ENCODE peak calls at places on chromosome 21, in eight cellular contexts. A is bronchial epithelial cell; D is CD4-positive, alpha-beta T cell; O is left ventricle myocardium inferior; F is BE2C; P is AG04450; K is heart left ventricle; W is neural crest cell. C is an unnamed sample.

GRCh38 chr21:37742532-37742931 is 173.7 kb downstream of the KCNJ6 start:
- DNase-seq in A (peak), D (no peak), O (no peak), F (no peak), P (no peak), K (no peak), W (no peak), C (no peak)

GRCh38 chr21:39867198-39867650 is at the start of gene PCP4:
- DNase-seq in A (peak), D (no peak), O (no peak), F (peak), P (no peak), K (peak), W (peak), C (peak)

GRCh38 chr21:39137248-39138186 is 45.7 kb downstream of the PSMG1 start:
- DNase-seq in A (peak), D (no peak), O (no peak), F (peak), P (no peak), K (no peak), W (no peak), C (no peak)

GRCh38 chr21:30436986-30437385 is 3.1 kb upstream of the KRTAP15-1 start:
- DNase-seq in A (no peak), D (no peak), O (no peak), F (no peak), P (no peak), K (no peak), W (no peak), C (no peak)

GRCh38 chr21:38859852-38860251 is 54.1 kb downstream of the ETS2 start:
- DNase-seq in A (peak), D (no peak), O (no peak), F (no peak), P (no peak), K (no peak), W (no peak), C (no peak)

GRCh38 chr21:38933731-38934130 is 128.0 kb downstream of the ETS2 start:
- DNase-seq in A (no peak), D (no peak), O (no peak), F (no peak), P (no peak), K (no peak), W (no peak), C (no peak)

GRCh38 chr21:38498057-38498833 is at the start of gene ERG:
- DNase-seq in A (no peak), D (no peak), O (peak), F (no peak), P (no peak), K (peak), W (no peak), C (no peak)

GRCh38 chr21:16345757-16346156 is 616.0 kb downstream of the USP25 start:
- DNase-seq in A (no peak), D (no peak), O (no peak), F (no peak), P (no peak), K (no peak), W (no peak), C (no peak)

GRCh38 chr21:32702702-32703101 is 25.1 kb downstream of the SYNJ1 start:
- DNase-seq in A (peak), D (no peak), O (no peak), F (no peak), P (peak), K (no peak), W (no peak), C (no peak)

GRCh38 chr21:32757804-32758203 is 13.8 kb downstream of the PAXBP1 start:
- DNase-seq in A (no peak), D (no peak), O (no peak), F (no peak), P (no peak), K (no peak), W (no peak), C (no peak)

GRCh38 chr21:33399821-33400220 is 3.4 kb upstream of the IFNGR2 start:
- DNase-seq in A (no peak), D (no peak), O (no peak), F (no peak), P (no peak), K (no peak), W (no peak), C (no peak)

GRCh38 chr21:38542263-38542662 is 44.0 kb upstream of the ERG start:
- DNase-seq in A (no peak), D (no peak), O (no peak), F (no peak), P (no peak), K (no peak), W (no peak), C (no peak)

GRCh38 chr21:16634522-16634914 is 878.3 kb upstream of the CXADR start:
- DNase-seq in A (peak), D (no peak), O (no peak), F (no peak), P (no peak), K (no peak), W (no peak), C (no peak)

GRCh38 chr21:36379236-36379635 is 6.0 kb upstream of the CHAF1B start:
- DNase-seq in A (no peak), D (no peak), O (no peak), F (no peak), P (no peak), K (no peak), W (no peak), C (no peak)

GRCh38 chr21:17903029-17903806 is 84.1 kb upstream of the C21orf91 start:
- DNase-seq in A (peak), D (no peak), O (no peak), F (no peak), P (peak), K (no peak), W (no peak), C (no peak)

GRCh38 chr21:25999935-26000582 is 170.5 kb downstream of the APP start:
- DNase-seq in A (no peak), D (peak), O (no peak), F (no peak), P (no peak), K (no peak), W (no peak), C (no peak)

GRCh38 chr21:17270234-17270633 is 242.6 kb upstream of the CXADR start:
- DNase-seq in A (peak), D (no peak), O (peak), F (peak), P (peak), K (no peak), W (no peak), C (peak)

GRCh38 chr21:26154776-26155175 is 15.8 kb downstream of the APP start:
- DNase-seq in A (no peak), D (no peak), O (no peak), F (no peak), P (no peak), K (no peak), W (no peak), C (no peak)

GRCh38 chr21:25283720-25284119 is 323.6 kb downstream of the MRPL39 start:
- DNase-seq in A (peak), D (no peak), O (no peak), F (peak), P (peak), K (no peak), W (no peak), C (no peak)

GRCh38 chr21:46128106-46128982 is 27.0 kb downstream of the FTCD start:
- DNase-seq in A (no peak), D (no peak), O (peak), F (peak), P (no peak), K (peak), W (no peak), C (peak)

GRCh38 chr21:37593740-37594471 is 227.3 kb downstream of the DYRK1A start:
- DNase-seq in A (no peak), D (no peak), O (no peak), F (no peak), P (no peak), K (no peak), W (no peak), C (no peak)

GRCh38 chr21:46191257-46191685 is 7.0 kb upstream of the SPATC1L start:
- DNase-seq in A (peak), D (no peak), O (no peak), F (no peak), P (peak), K (no peak), W (no peak), C (no peak)

GRCh38 chr21:37627074-37627473 is 260.5 kb downstream of the DYRK1A start:
- DNase-seq in A (peak), D (no peak), O (no peak), F (no peak), P (no peak), K (no peak), W (no peak), C (no peak)

GRCh38 chr21:40433575-40433974 is 413.4 kb downstream of the DSCAM start:
- DNase-seq in A (no peak), D (no peak), O (no peak), F (no peak), P (no peak), K (no peak), W (no peak), C (no peak)

GRCh38 chr21:43361127-43361492 is 65.8 kb downstream of the SIK1 start:
- DNase-seq in A (peak), D (no peak), O (peak), F (peak), P (no peak), K (peak), W (no peak), C (no peak)

GRCh38 chr21:46393941-46394818 is 64.5 kb upstream of the DIP2A start:
- DNase-seq in A (no peak), D (no peak), O (no peak), F (no peak), P (no peak), K (no peak), W (no peak), C (no peak)

GRCh38 chr21:21163904-21164303 is 165.7 kb downstream of the NCAM2 start:
- DNase-seq in A (peak), D (no peak), O (no peak), F (peak), P (peak), K (peak), W (peak), C (no peak)

GRCh38 chr21:30831194-30831765 is 1.7 kb upstream of the KRTAP7-1 start:
- DNase-seq in A (peak), D (no peak), O (no peak), F (peak), P (no peak), K (no peak), W (peak), C (no peak)

GRCh38 chr21:18614327-18614726 is 210.7 kb upstream of the TMPRSS15 start:
- DNase-seq in A (no peak), D (no peak), O (no peak), F (no peak), P (no peak), K (no peak), W (no peak), C (no peak)

GRCh38 chr21:46083271-46084040 is 14.5 kb upstream of the COL6A2 start:
- DNase-seq in A (no peak), D (no peak), O (no peak), F (no peak), P (no peak), K (no peak), W (no peak), C (no peak)

GRCh38 chr21:26405735-26406361 is 167.2 kb downstream of the CYYR1 start:
- DNase-seq in A (peak), D (no peak), O (no peak), F (peak), P (peak), K (no peak), W (no peak), C (no peak)

GRCh38 chr21:15000076-15000475 is 64.7 kb downstream of the NRIP1 start:
- DNase-seq in A (no peak), D (no peak), O (no peak), F (no peak), P (no peak), K (no peak), W (no peak), C (no peak)

GRCh38 chr21:39384674-39385298 is 35.9 kb upstream of the HMGN1 start:
- DNase-seq in A (no peak), D (no peak), O (no peak), F (no peak), P (no peak), K (no peak), W (no peak), C (no peak)

GRCh38 chr21:27225142-27225541 is 258.3 kb upstream of the ADAMTS5 start:
- DNase-seq in A (no peak), D (no peak), O (no peak), F (no peak), P (no peak), K (no peak), W (no peak), C (no peak)

GRCh38 chr21:15928196-15928595 is 198.4 kb downstream of the USP25 start:
- DNase-seq in A (no peak), D (no peak), O (no peak), F (no peak), P (no peak), K (no peak), W (no peak), C (no peak)

GRCh38 chr21:33127154-33127893 is 57.4 kb downstream of the OLIG1 start:
- DNase-seq in A (peak), D (peak), O (peak), F (peak), P (peak), K (peak), W (peak), C (peak)

GRCh38 chr21:26140185-26140584 is 30.4 kb downstream of the APP start:
- DNase-seq in A (peak), D (no peak), O (peak), F (no peak), P (peak), K (peak), W (no peak), C (no peak)

GRCh38 chr21:32083175-32083574 is 195.7 kb downstream of the MIS18A start:
- DNase-seq in A (peak), D (no peak), O (no peak), F (peak), P (no peak), K (no peak), W (no peak), C (no peak)

GRCh38 chr21:25885880-25886279 is 151.1 kb downstream of the GABPA start:
- DNase-seq in A (no peak), D (no peak), O (no peak), F (no peak), P (no peak), K (no peak), W (no peak), C (no peak)

DNA sequence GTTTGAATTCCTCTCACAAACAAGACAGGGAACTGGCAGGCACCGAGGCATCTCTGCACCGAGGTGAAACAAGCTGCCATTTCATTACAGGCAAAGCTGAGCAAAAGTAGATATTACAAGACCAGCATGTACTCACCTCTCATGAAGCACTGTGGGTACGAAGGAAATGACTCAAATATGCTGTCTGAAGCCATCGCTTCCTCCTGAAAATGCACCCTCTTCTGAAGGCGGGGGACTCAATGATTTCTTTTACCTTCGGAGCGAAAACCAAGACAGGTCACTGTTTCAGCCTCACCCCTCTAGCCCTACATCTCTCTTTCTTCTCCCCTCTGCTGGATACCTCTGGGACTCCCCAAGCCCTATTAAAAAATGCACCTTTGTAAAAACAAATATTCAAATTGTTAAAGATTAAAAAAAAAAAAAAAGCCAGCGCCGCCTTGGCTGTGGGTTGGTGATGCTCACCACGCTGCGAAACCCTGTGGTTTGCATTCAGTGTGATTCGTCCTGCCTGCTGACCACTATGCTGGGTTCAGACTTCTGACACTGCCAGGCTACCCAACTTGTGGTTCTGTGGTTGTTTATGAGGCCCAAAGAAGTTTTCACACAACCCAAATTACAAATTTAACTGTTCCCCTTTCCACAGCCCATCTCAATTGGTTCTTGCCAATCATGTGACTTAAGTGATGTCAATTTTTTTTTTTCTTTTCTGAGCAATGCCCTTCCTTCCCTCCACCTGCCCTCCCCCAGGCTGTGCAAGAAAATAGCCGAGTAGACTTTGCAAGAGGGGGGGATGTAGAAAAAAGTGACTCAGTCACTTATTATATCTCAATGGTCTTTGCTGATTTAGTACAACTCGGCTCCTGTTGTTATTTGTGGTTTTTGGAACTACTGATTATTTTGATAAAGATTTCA is at the start of gene RUNX1:
- DNase-seq in A (peak), D (peak), O (no peak), F (no peak), P (no peak), K (peak), W (no peak), C (no peak)
- TF ChIP-seq CTCF in A (no peak), D (no peak), O (no peak), F (no peak), P (peak), K (no peak), W (no peak), C (no peak)

GRCh38 chr21:29376556-29376955 is 77.8 kb downstream of the BACH1 start:
- DNase-seq in A (peak), D (peak), O (no peak), F (peak), P (no peak), K (peak), W (peak), C (no peak)
- TF ChIP-seq CTCF in A (peak), D (peak), O (peak), F (peak), P (peak), K (peak), W (peak), C (peak)

GRCh38 chr21:44723177-44724131 is 12.1 kb upstream of the TSPEAR start:
- DNase-seq in A (no peak), D (no peak), O (no peak), F (no peak), P (no peak), K (no peak), W (no peak), C (no peak)

GRCh38 chr21:44724166-44724565 is 12.8 kb upstream of the TSPEAR start:
- DNase-seq in A (no peak), D (no peak), O (no peak), F (no peak), P (no peak), K (no peak), W (no peak), C (no peak)

GRCh38 chr21:44726803-44727202 is 15.4 kb upstream of the TSPEAR start:
- DNase-seq in A (no peak), D (no peak), O (no peak), F (no peak), P (no peak), K (no peak), W (no peak), C (no peak)

GRCh38 chr21:44722701-44723100 is 11.3 kb upstream of the TSPEAR start:
- DNase-seq in A (no peak), D (no peak), O (no peak), F (no peak), P (no peak), K (no peak), W (no peak), C (no peak)

DNA sequence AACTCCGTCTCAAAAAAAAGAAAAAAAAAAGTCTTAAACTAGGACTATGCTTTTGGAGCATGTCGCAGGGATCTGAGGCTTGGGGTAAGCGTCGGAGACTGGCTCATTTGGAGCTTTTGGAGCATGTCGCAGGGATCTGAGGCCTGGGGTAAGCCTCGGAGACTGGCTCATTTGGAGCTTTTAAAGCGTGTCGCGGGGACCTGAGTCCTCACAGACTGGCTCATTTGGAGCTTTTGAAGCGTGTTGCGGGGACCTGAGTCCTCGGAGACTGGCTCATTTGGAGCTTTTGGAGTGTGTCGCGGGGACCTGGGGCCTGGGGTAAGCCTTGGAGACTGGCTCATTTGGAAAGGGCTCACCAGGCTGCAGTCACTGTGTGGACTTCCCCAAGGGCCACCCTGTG is 13.6 kb upstream of the TSPEAR start:
- DNase-seq in A (no peak), D (no peak), O (no peak), F (no peak), P (no peak), K (no peak), W (no peak), C (no peak)
- TF ChIP-seq CTCF in A (no peak), D (no peak), O (no peak), F (no peak), P (no peak), K (no peak), W (no peak), C (no peak)

DNA sequence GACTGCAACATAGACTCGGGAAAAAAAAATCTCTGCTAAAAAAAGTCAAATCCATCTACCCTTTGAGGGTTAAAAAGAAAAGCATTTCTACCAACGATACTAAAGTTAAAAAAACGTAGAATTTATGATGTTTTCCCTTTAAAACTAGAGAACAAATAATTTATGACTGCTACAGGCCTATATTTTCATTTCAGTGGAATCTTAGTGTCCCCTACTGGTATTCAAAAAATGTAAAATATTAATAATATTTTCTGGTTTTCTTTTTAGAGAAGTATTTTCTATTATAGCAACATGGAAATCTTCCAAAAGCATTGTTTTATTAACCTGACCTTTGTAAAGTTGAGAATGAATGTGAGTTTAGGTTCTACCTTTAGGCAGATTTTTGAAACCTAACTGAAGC is 1582.2 kb downstream of the MRPL39 start:
- DNase-seq in A (no peak), D (no peak), O (no peak), F (no peak), P (no peak), K (no peak), W (no peak), C (no peak)
- TF ChIP-seq CTCF in A (no peak), D (no peak), O (no peak), F (peak), P (no peak), K (no peak), W (no peak), C (peak)

DNA sequence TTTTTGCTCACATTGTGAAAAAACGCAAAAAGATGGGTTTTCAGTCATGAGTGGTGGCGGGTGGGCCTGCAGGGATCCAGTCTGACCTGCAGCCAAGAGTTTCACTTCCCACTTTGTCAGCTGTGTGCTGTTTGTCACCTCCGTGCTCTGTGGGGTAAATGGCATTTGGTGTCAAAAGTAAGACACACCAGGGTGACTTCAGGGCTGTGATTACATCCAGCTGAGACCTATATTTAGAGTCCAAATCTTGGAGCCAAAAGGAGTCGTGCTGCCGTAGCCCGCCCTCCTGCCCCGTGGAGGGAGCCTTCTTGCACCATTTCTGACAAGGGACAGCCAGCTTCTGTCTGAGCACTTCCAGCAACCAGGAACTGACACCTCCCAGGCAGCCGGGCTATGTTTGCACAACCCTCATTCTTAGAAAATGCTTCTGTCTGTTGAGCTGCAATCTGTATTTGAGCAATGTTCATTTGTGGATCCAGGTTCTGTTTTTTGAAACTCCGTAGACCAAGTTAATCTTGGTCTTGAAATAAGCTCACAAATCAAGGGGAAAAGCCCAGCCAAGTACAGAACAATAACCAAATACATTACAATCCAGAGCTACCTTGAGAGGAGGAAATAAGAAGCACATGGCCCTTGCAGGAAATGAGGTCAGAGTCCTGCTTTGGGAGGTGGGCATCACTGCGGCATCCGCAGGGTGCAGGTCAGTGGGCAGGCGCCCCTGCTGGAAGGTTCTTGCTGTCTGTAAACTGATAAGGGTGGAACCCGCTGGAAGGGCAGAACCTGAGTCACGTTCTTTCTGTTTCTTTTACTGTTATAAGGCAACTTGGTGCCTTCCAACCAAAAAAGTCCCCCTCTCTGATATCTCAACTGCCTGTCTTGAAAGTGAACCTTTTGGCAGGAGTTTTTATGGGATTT is 14.4 kb downstream of the ABCG1 start:
- DNase-seq in A (peak), D (peak), O (peak), F (peak), P (no peak), K (peak), W (no peak), C (peak)
- TF ChIP-seq CTCF in A (peak), D (peak), O (peak), F (peak), P (peak), K (peak), W (no peak), C (no peak)